ENCODE peak calls at places on chromosomes 7 and 10, in four cellular contexts. E, Z, T and H are unnamed samples.
A peak's percentile ranks its signal among the peaks of the same experiment; 100 is the strongest.

GRCh38 chr7:15326044-15326644 is 235.7 kb downstream of the AGMO start:
- DNase-seq in Z (no peak), T (no peak), E (no peak), H (no peak)

GRCh38 chr10:50360486-50360885 is 109.2 kb upstream of the ASAH2 start:
- DNase-seq in E (no peak), T (no peak), Z (no peak), H (no peak)

GRCh38 chr10:75941181-75941580 is 509.8 kb downstream of the LRMDA start:
- DNase-seq in E (no peak), T (no peak), Z (no peak), H (no peak)

GRCh38 chr10:119242191-119242590 is 34.8 kb downstream of the GRK5 start:
- DNase-seq in T (no peak), E (no peak), Z (no peak), H (no peak)

GRCh38 chr7:28686418-28686800 is 271.7 kb downstream of the TRIL start:
- DNase-seq in E (peak; percentile 34), T (no peak), Z (no peak), H (no peak)

GRCh38 chr7:77360104-77360503 is 56.0 kb downstream of the GSAP start:
- DNase-seq in Z (no peak), E (no peak), T (no peak), H (no peak)

GRCh38 chr7:158849553-158850389 is 6.6 kb upstream of the DYNC2I1 start:
- DNase-seq in T (peak; percentile 51), E (no peak), Z (no peak), H (no peak)

GRCh38 chr10:101940916-101941315 is 97.3 kb upstream of the KCNIP2 start:
- DNase-seq in E (no peak), Z (no peak), T (no peak), H (no peak)

GRCh38 chr10:72567884-72568283 is 58.0 kb downstream of the MICU1 start:
- DNase-seq in E (no peak), Z (no peak), T (no peak), H (no peak)

GRCh38 chr10:94149702-94150101 is 156.0 kb downstream of the PLCE1 start:
- DNase-seq in E (no peak), Z (no peak), T (no peak), H (no peak)

GRCh38 chr10:21464134-21464533 is 61.3 kb downstream of the SKIDA1 start:
- DNase-seq in T (peak; percentile 17), E (no peak), Z (no peak), H (no peak)

GRCh38 chr7:28062197-28062988 is 118.2 kb downstream of the JAZF1 start:
- DNase-seq in T (peak; percentile 90), E (peak; percentile 69), Z (peak; percentile 74), H (no peak)

GRCh38 chr10:89651205-89651915 is 6.3 kb upstream of the PANK1 start:
- DNase-seq in T (no peak), Z (no peak), E (no peak), H (no peak)

GRCh38 chr7:116093516-116094301 is 63.1 kb upstream of the TFEC start:
- DNase-seq in T (no peak), E (no peak), Z (no peak), H (no peak)

GRCh38 chr10:28171468-28172235 is 131.2 kb downstream of the MPP7 start:
- DNase-seq in T (peak; percentile 84), Z (peak; percentile 64), E (peak; percentile 24), H (no peak)

GRCh38 chr7:12653127-12653917 is 34.1 kb upstream of the ARL4A start:
- DNase-seq in Z (no peak), T (no peak), E (no peak), H (no peak)

GRCh38 chr7:132738254-132738653 is 162.0 kb upstream of the PLXNA4 start:
- DNase-seq in T (no peak), E (no peak), Z (no peak), H (no peak)

GRCh38 chr10:113764598-113764997 is 13.1 kb downstream of the PLEKHS1 start:
- DNase-seq in T (no peak), Z (no peak), E (no peak), H (no peak)

GRCh38 chr10:92571649-92572048 is 2.2 kb downstream of the IDE start:
- DNase-seq in Z (no peak), T (no peak), E (no peak), H (no peak)

GRCh38 chr10:46215426-46215825 is 71.4 kb upstream of the ANTXRL start:
- DNase-seq in Z (no peak), E (no peak), T (no peak), H (no peak)

GRCh38 chr7:159140170-159140910 is 4.3 kb downstream of the VIPR2 start:
- DNase-seq in Z (no peak), T (no peak), E (peak; percentile 10), H (no peak)

GRCh38 chr10:30803901-30804322 is 174.4 kb upstream of the LYZL2 start:
- DNase-seq in E (peak; percentile 76), Z (no peak), T (peak; percentile 90), H (peak; percentile 76)

GRCh38 chr7:138226001-138226476 is 149.8 kb downstream of the AKR1D1 start:
- DNase-seq in Z (peak; percentile 55), T (no peak), E (no peak), H (no peak)

GRCh38 chr10:25015927-25016348 is at the start of gene ENKUR:
- DNase-seq in Z (peak; percentile 93), T (peak; percentile 96), E (peak; percentile 88), H (peak; percentile 96)

GRCh38 chr10:106083572-106083971 is 1080.9 kb downstream of the SORCS1 start:
- DNase-seq in E (no peak), Z (no peak), T (no peak), H (no peak)

GRCh38 chr7:23055582-23056178 is 41.8 kb upstream of the HYCC1 start:
- DNase-seq in T (no peak), Z (peak; percentile 57), E (no peak), H (no peak)

GRCh38 chr7:158063850-158064610 is 523.6 kb downstream of the PTPRN2 start:
- DNase-seq in Z (no peak), E (no peak), T (peak; percentile 39), H (no peak)

GRCh38 chr7:47571355-47572100 is 10.4 kb downstream of the TNS3 start:
- DNase-seq in Z (peak; percentile 92), T (peak; percentile 84), E (peak; percentile 61), H (peak; percentile 91)

GRCh38 chr7:951881-952547 is 2.5 kb downstream of the ADAP1 start:
- DNase-seq in E (no peak), Z (peak; percentile 42), T (peak; percentile 63), H (peak; percentile 62)

GRCh38 chr10:114048472-114048871 is 4.8 kb downstream of the ADRB1 start:
- DNase-seq in Z (no peak), E (no peak), T (no peak), H (no peak)

GRCh38 chr7:50660040-50660829 is 95.0 kb upstream of the DDC start:
- DNase-seq in Z (no peak), E (no peak), T (no peak), H (no peak)

GRCh38 chr10:120386196-120386595 is 70.8 kb upstream of the PLPP4 start:
- DNase-seq in T (no peak), E (no peak), Z (no peak), H (no peak)

GRCh38 chr7:102223175-102223574 is 63.5 kb upstream of the SH2B2 start:
- DNase-seq in T (no peak), Z (no peak), E (no peak), H (no peak)

GRCh38 chr10:97532935-97533671 is 34.4 kb downstream of the UBTD1 start:
- DNase-seq in T (no peak), Z (no peak), E (no peak), H (no peak)

GRCh38 chr7:88226886-88227516 is 7.2 kb upstream of the SRI start:
- DNase-seq in Z (peak; percentile 87), E (no peak), T (no peak), H (no peak)

GRCh38 chr7:66043681-66044497 is 31.7 kb upstream of the ASL start:
- DNase-seq in E (peak; percentile 29), Z (peak; percentile 80), T (peak; percentile 69), H (peak; percentile 66)

GRCh38 chr10:58400609-58401008 is 15.4 kb downstream of the TFAM start:
- DNase-seq in Z (no peak), E (no peak), T (no peak), H (no peak)

GRCh38 chr7:45682836-45683555 is 108.8 kb downstream of the ADCY1 start:
- DNase-seq in Z (no peak), T (no peak), E (no peak), H (peak; percentile 49)
- H3K27ac ChIP-seq in Z (no peak overlapping the region), T (no peak overlapping the region), E (no peak overlapping the region), H (no peak overlapping the region)

DNA sequence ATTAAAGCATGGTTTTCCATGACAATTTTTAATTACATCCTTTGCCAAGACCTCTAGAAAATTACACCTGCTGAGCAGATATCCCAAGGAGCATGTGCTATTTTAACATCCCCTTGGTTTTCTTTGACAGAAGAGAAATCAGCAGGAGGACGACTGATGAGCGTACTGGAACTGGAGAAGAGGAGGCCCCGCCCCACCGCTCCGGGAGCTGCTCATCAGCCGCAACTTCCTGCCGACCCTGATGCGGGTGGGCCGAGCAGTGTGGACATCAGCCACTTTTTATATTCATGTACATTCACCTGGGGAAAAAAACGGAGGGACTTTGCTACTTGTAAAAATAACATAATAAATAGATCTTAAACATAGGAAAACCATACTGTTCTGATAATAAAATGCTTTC is 54.2 kb downstream of the CDC123 start:
- DNase-seq in T (no peak), Z (no peak), E (no peak), H (no peak)
- H3K4me1 ChIP-seq in T (no peaks in the 10 kb centered on the region), Z (no peaks in the 10 kb centered on the region), E (no peaks in the 10 kb centered on the region), H (no peaks in the 10 kb centered on the region)

DNA sequence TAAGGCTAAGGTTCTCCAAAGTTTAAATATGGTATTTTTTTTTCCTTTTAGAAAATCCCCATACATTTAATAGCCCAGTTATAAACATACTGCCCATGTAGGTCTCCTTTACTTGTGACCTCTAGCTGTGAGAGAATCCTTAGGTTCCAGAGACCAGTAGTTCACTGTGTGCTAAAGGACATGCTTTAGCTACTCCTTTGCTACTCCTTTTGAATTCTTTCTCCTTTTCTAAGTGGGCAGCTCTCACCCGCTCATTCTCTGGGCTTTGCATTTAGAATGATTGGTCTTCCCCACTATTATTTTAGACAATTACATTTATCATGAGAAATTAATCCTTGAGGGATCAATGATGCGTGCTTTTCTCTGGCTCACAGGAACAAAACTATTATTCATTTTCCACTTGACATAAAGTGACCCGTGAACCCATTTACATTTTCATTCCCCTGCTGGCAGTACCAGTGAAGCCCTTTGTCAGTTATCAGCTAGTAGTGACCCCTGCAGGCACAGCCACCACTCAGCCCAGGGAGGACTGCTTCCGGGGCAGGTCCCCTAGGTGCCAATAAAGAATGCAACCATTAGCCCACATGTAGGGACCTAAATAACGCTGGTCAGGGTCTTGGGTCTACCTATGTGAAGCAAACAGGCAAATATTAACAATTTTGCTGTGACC is 844.3 kb downstream of the CNTNAP2 start:
- DNase-seq in Z (no peak), T (no peak), E (no peak), H (no peak)
- TF ChIP-seq CTCF in Z (no peak), T (no peak), E (no peak), H (no peak)

DNA sequence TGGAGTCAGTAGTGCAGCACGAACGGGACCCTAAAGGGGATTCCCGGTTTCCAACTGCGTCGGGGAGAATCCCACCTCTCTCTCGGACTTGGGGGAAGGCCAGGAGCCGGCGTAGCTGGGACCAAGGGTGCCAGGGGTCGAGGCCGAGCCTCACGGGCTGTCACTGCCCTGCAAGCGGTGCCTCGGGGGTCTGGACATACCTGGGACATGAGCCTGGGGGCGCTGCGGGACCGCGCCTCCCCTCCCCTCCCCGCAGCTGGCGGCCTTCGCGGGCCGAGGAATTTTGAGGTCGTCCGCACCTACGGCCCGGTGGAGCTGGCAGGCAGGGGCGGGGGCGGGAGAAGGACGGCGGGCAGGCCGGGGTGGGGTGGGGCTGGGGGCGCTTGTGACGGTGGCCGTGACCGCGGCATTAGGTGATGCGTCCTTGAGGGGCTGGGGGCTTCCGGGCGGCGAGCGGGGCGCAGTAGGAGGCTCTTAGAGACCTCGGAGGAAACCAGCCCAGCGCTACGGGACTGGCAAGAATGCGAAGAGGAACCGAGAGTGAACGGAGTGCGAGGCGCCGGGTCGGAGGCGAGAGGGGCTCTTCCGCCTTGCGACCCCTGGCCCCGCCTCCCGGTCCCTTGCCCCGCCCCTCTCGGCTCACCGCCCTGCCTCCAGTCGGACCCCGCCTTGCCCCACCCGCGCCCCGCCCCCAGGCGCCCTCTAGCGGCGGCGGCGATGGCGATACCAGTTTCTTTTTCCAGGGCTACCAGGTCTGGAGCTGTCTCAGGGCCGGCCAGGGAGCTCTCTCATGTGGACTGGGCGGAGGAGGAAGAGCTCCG is 48.3 kb downstream of the NPVF start:
- DNase-seq in Z (peak; percentile 95), E (peak; percentile 95), T (peak; percentile 97), H (peak; percentile 58)
- H3K27ac ChIP-seq in Z (peak overlapping the region; percentile 59), E (peak overlapping the region; percentile 90), T (peak overlapping the region; percentile 84), H (peak overlapping the region; percentile 85)